ENCODE peak calls at places on chromosomes 13 and 19, in five cellular contexts. O is NT2/D1, C is GM12878, S is SK-N-SH, Y is K562. L is an unnamed sample.
A peak's percentile ranks its signal among the peaks of the same experiment; 100 is the strongest.

GRCh38 chr19:28028881-28029280 is 1184.1 kb downstream of the UQCRFS1 start:
- DNase-seq in O (no peak), C (no peak), S (no peak), Y (no peak), L (no peak)

GRCh38 chr13:76330216-76330615 is 556.0 kb downstream of the KCTD12 start:
- DNase-seq in O (no peak), C (no peak), S (no peak), Y (no peak), L (no peak)

GRCh38 chr19:52662631-52663030 is 24.5 kb upstream of the ZNF83 start:
- DNase-seq in O (no peak), C (no peak), S (no peak), Y (no peak), L (peak; percentile 33)

GRCh38 chr19:14107581-14108461 is 9.7 kb downstream of the PRKACA start:
- DNase-seq in O (no peak), C (no peak), S (no peak), Y (no peak), L (no peak)

GRCh38 chr13:60226507-60226906 is 62.8 kb upstream of the DIAPH3 start:
- DNase-seq in O (no peak), C (no peak), S (peak; percentile 57), Y (peak; percentile 49), L (peak; percentile 12)

GRCh38 chr19:40231544-40232424 is 5.3 kb upstream of the CCNP start:
- DNase-seq in O (no peak), C (no peak), S (no peak), Y (peak; percentile 82), L (no peak)

GRCh38 chr13:50081106-50081898 is 66.1 kb downstream of the KCNRG start:
- DNase-seq in O (no peak), C (no peak), S (peak; percentile 68), Y (peak; percentile 47), L (no peak)

GRCh38 chr13:41456768-41457588 is at the start of gene RGCC:
- DNase-seq in O (no peak), C (no peak), S (peak; percentile 85), Y (peak; percentile 74), L (peak; percentile 10)

GRCh38 chr19:10797078-10797477 is 38.9 kb downstream of the TMED1 start:
- DNase-seq in O (no peak), C (no peak), S (no peak), Y (no peak), L (no peak)

GRCh38 chr13:43411741-43412140 is 375.0 kb downstream of the ENOX1 start:
- DNase-seq in O (no peak), C (no peak), S (no peak), Y (no peak), L (no peak)

GRCh38 chr19:28420731-28421550 is 792.0 kb downstream of the UQCRFS1 start:
- DNase-seq in O (no peak), C (no peak), S (no peak), Y (no peak), L (no peak)

GRCh38 chr19:34734601-34735103 is 609 bp downstream of the ZNF181 start:
- DNase-seq in O (no peak), C (no peak), S (no peak), Y (peak; percentile 20), L (no peak)

GRCh38 chr19:34475026-34475974 is 6.3 kb upstream of the WTIP start:
- DNase-seq in O (no peak), C (no peak), S (no peak), Y (no peak), L (no peak)

GRCh38 chr13:105338773-105339172 is 1196.7 kb downstream of the EFNB2 start:
- DNase-seq in O (no peak), C (no peak), S (no peak), Y (no peak), L (no peak)

GRCh38 chr13:113767366-113767765 is 8.3 kb downstream of the TMEM255B start:
- DNase-seq in O (no peak), C (no peak), S (no peak), Y (no peak), L (no peak)

GRCh38 chr19:53991224-53992113 is at the start of gene CACNG6:
- DNase-seq in O (no peak), C (no peak), S (peak; percentile 73), Y (no peak), L (no peak)

GRCh38 chr13:20989883-20990282 is 71.5 kb downstream of the LATS2 start:
- DNase-seq in O (no peak), C (no peak), S (no peak), Y (no peak), L (no peak)

GRCh38 chr19:55092423-55093318 is 17.0 kb downstream of the EPS8L1 start:
- DNase-seq in O (no peak), C (no peak), S (no peak), Y (peak; percentile 6), L (no peak)

GRCh38 chr19:18603958-18604819 is 2.4 kb downstream of the CRLF1 start:
- DNase-seq in O (no peak), C (no peak), S (peak; percentile 46), Y (no peak), L (no peak)

GRCh38 chr19:41351339-41352245 is 2.1 kb downstream of the TGFB1 start:
- DNase-seq in O (no peak), C (no peak), S (peak; percentile 62), Y (peak; percentile 89), L (no peak)

GRCh38 chr19:37466277-37466797 is 907 bp downstream of the ZNF569 start:
- DNase-seq in O (no peak), C (peak; percentile 9), S (no peak), Y (no peak), L (no peak)

GRCh38 chr13:45518525-45519235 is 53.9 kb downstream of the COG3 start:
- DNase-seq in O (no peak), C (no peak), S (no peak), Y (no peak), L (no peak)

GRCh38 chr13:34290661-34291060 is 472.7 kb downstream of the RFC3 start:
- DNase-seq in O (no peak), C (no peak), S (no peak), Y (no peak), L (no peak)

GRCh38 chr13:78764665-78765064 is 105.7 kb upstream of the OBI1 start:
- DNase-seq in O (no peak), C (no peak), S (no peak), Y (peak; percentile 5), L (no peak)

GRCh38 chr13:100633461-100633860 is 41.1 kb downstream of the TMTC4 start:
- DNase-seq in O (no peak), C (no peak), S (no peak), Y (no peak), L (no peak)

GRCh38 chr19:33219261-33219812 is 6.3 kb downstream of the SLC7A10 start:
- DNase-seq in O (no peak), C (no peak), S (no peak), Y (no peak), L (no peak)

GRCh38 chr13:113630804-113631203 is 27.2 kb downstream of the ATP4B start:
- DNase-seq in O (no peak), C (no peak), S (no peak), Y (no peak), L (no peak)

GRCh38 chr13:26186995-26187394 is 35.1 kb downstream of the RNF6 start:
- DNase-seq in O (no peak), C (no peak), S (peak; percentile 25), Y (no peak), L (no peak)

GRCh38 chr19:27740396-27740795 is 1472.6 kb downstream of the UQCRFS1 start:
- DNase-seq in O (no peak), C (no peak), S (no peak), Y (no peak), L (no peak)

GRCh38 chr19:49150106-49150943 is 4.9 kb downstream of the HRC start:
- DNase-seq in O (no peak), C (no peak), S (peak; percentile 95), Y (peak; percentile 89), L (peak; percentile 76)

GRCh38 chr13:46603165-46603603 is 50.2 kb downstream of the LRCH1 start:
- DNase-seq in O (no peak), C (no peak), S (no peak), Y (peak; percentile 12), L (no peak)

GRCh38 chr13:26280295-26280694 is 26.4 kb downstream of the CDK8 start:
- DNase-seq in O (no peak), C (no peak), S (no peak), Y (no peak), L (no peak)

GRCh38 chr13:111508902-111509509 is 188.6 kb downstream of the TEX29 start:
- DNase-seq in O (no peak), C (no peak), S (no peak), Y (no peak), L (no peak)

GRCh38 chr19:2016041-2016807 is 710 bp upstream of the BTBD2 start:
- DNase-seq in O (no peak), C (peak; percentile 46), S (peak; percentile 87), Y (peak; percentile 84), L (peak; percentile 73)

GRCh38 chr13:22064854-22065646 is 394.2 kb downstream of the FGF9 start:
- DNase-seq in O (no peak), C (no peak), S (no peak), Y (no peak), L (no peak)

GRCh38 chr13:36530861-36531590 is 98.7 kb downstream of the CCNA1 start:
- DNase-seq in O (no peak), C (no peak), S (no peak), Y (no peak), L (no peak)

GRCh38 chr13:36531746-36532486 is 99.6 kb downstream of the CCNA1 start:
- DNase-seq in O (no peak), C (no peak), S (no peak), Y (no peak), L (no peak)

GRCh38 chr13:36533806-36534205 is 101.5 kb downstream of the CCNA1 start:
- DNase-seq in O (no peak), C (no peak), S (no peak), Y (no peak), L (no peak)

DNA sequence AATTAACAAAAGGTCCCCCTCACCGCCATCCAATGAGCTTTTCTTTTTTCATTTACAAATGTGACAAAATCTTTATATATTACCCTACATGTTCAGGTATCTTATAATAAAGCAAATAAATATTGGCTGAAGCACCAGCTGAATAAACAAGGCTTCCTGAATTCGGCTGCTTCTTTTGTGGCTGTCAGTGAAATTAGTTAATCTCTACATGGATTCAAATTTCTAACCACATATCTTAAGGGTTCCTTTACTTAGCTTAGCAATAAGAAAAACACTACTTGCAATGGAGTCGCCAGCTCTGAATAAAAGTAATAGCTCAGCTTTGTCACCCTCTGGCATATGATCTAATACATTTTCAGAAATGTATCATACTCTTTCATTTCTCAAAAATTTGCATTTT is 104.3 kb downstream of the CCNA1 start:
- DNase-seq in O (no peak), C (no peak), S (no peak), Y (no peak), L (no peak)
- TF ChIP-seq YY1 in O (no peak), C (no peak), S (no peak), Y (no peak), L (no peak)

GRCh38 chr19:5903054-5903501 is 512 bp downstream of the NDUFA11 start:
- DNase-seq in O (no peak), C (no peak), S (no peak), Y (peak; percentile 32), L (no peak)
- TF ChIP-seq YY1 in O (no peak), C (no peak), S (no peak), Y (no peak), L (no peak)

GRCh38 chr19:29772696-29773095 is 39.1 kb upstream of the CCNE1 start:
- DNase-seq in O (no peak), C (no peak), S (no peak), Y (no peak), L (no peak)
- TF ChIP-seq YY1 in O (no peak), C (no peak), S (no peak), Y (no peak), L (no peak)

GRCh38 chr13:73177911-73178565 is 119.2 kb downstream of the KLF5 start:
- DNase-seq in O (no peak), C (no peak), S (no peak), Y (no peak), L (no peak)
- TF ChIP-seq YY1 in O (no peak), C (no peak), S (no peak), Y (no peak), L (no peak)

L was measured in HCT116.